ENCODE peak calls at places on chromosomes 12 and 14, in seven cellular contexts. I is kidney, N is ovary, Q is psoas muscle, C is upper lobe of right lung, E is left ventricle myocardium inferior, W is brain microvascular endothelial cell. V is an unnamed sample.

GRCh38 chr12:49049566-49050224 is 10.9 kb downstream of the KMT2D start:
- DNase-seq in I (peak), N (no peak), Q (no peak), C (no peak), E (no peak), W (peak), V (no peak)

GRCh38 chr12:47799357-47799955 is 20.2 kb downstream of the HDAC7 start:
- DNase-seq in I (peak), N (no peak), Q (peak), C (no peak), E (peak), W (no peak), V (no peak)

GRCh38 chr14:93045211-93045674 is 70.5 kb downstream of the ITPK1 start:
- DNase-seq in I (no peak), N (no peak), Q (no peak), C (no peak), E (no peak), W (no peak), V (no peak)

GRCh38 chr12:103680591-103681065 is 93.6 kb downstream of the STAB2 start:
- DNase-seq in I (no peak), N (no peak), Q (peak), C (no peak), E (peak), W (no peak), V (no peak)

GRCh38 chr12:12127304-12127703 is 56.6 kb downstream of the BCL2L14 start:
- DNase-seq in I (no peak), N (no peak), Q (no peak), C (no peak), E (no peak), W (no peak), V (no peak)

GRCh38 chr12:127284021-127284420 is 982.9 kb upstream of the TMEM132C start:
- DNase-seq in I (no peak), N (no peak), Q (no peak), C (no peak), E (no peak), W (peak), V (no peak)

GRCh38 chr14:59918824-59919581 is 941 bp upstream of the LRRC9 start:
- DNase-seq in I (no peak), N (no peak), Q (peak), C (no peak), E (no peak), W (peak), V (no peak)

GRCh38 chr12:12899530-12900380 is 8.4 kb downstream of the GPRC5A start:
- DNase-seq in I (no peak), N (no peak), Q (peak), C (no peak), E (no peak), W (peak), V (peak)

GRCh38 chr14:56860441-56860840 is 50.2 kb upstream of the OTX2 start:
- DNase-seq in I (no peak), N (no peak), Q (no peak), C (no peak), E (no peak), W (no peak), V (no peak)

GRCh38 chr14:104350463-104351185 is 212.2 kb downstream of the KIF26A start:
- DNase-seq in I (no peak), N (peak), Q (no peak), C (no peak), E (no peak), W (no peak), V (no peak)

GRCh38 chr12:49367381-49368239 is at the start of gene SPATS2:
- DNase-seq in I (peak), N (no peak), Q (peak), C (peak), E (peak), W (peak), V (no peak)

GRCh38 chr12:65962921-65963883 is 138.9 kb downstream of the HMGA2 start:
- DNase-seq in I (no peak), N (peak), Q (no peak), C (no peak), E (no peak), W (no peak), V (no peak)

GRCh38 chr12:110301065-110301806 is 20.2 kb downstream of the ATP2A2 start:
- DNase-seq in I (no peak), N (no peak), Q (no peak), C (no peak), E (no peak), W (peak), V (no peak)

GRCh38 chr12:108727868-108728735 is 3.2 kb downstream of the CORO1C start:
- DNase-seq in I (no peak), N (no peak), Q (no peak), C (no peak), E (no peak), W (no peak), V (no peak)

GRCh38 chr12:132408626-132409494 is 79.5 kb upstream of the GALNT9 start:
- DNase-seq in I (no peak), N (no peak), Q (no peak), C (no peak), E (no peak), W (no peak), V (no peak)

GRCh38 chr14:102948698-102949061 is 26.2 kb downstream of the AMN start:
- DNase-seq in I (peak), N (no peak), Q (no peak), C (no peak), E (no peak), W (no peak), V (no peak)

GRCh38 chr12:111034148-111034910 is 114.0 kb upstream of the MYL2 start:
- DNase-seq in I (no peak), N (no peak), Q (no peak), C (no peak), E (no peak), W (no peak), V (no peak)

GRCh38 chr14:79285263-79285662 is 926.0 kb downstream of the DIO2 start:
- DNase-seq in I (no peak), N (no peak), Q (no peak), C (no peak), E (no peak), W (no peak), V (no peak)

GRCh38 chr12:11827096-11827841 is 177.8 kb downstream of the ETV6 start:
- DNase-seq in I (no peak), N (no peak), Q (no peak), C (no peak), E (no peak), W (no peak), V (no peak)

GRCh38 chr14:99522934-99523660 is 41.9 kb downstream of the CCNK start:
- DNase-seq in I (peak), N (peak), Q (peak), C (no peak), E (peak), W (no peak), V (no peak)

GRCh38 chr12:69459477-69459876 is 10.7 kb upstream of the FRS2 start:
- DNase-seq in I (no peak), N (no peak), Q (no peak), C (no peak), E (no peak), W (no peak), V (no peak)

GRCh38 chr12:110249716-110250225 is 31.3 kb upstream of the ATP2A2 start:
- DNase-seq in I (peak), N (no peak), Q (no peak), C (no peak), E (peak), W (no peak), V (no peak)

GRCh38 chr14:58297412-58297761 is 968 bp upstream of the ARID4A start:
- DNase-seq in I (no peak), N (no peak), Q (no peak), C (peak), E (no peak), W (peak), V (no peak)

GRCh38 chr12:99981639-99982190 is 3.0 kb downstream of the ANKS1B start:
- DNase-seq in I (no peak), N (no peak), Q (no peak), C (no peak), E (no peak), W (no peak), V (no peak)

GRCh38 chr14:68509188-68509953 is 283.5 kb downstream of the ZFP36L1 start:
- DNase-seq in I (no peak), N (no peak), Q (no peak), C (no peak), E (no peak), W (no peak), V (no peak)
- TF ChIP-seq CTCF in I (no peak), N (no peak), Q (no peak), C (no peak), E (no peak), W (no peak), V (no peak)

GRCh38 chr14:47676301-47676617 is 854 bp upstream of the MDGA2 start:
- DNase-seq in I (no peak), N (no peak), Q (no peak), C (no peak), E (no peak), W (no peak), V (no peak)

GRCh38 chr14:47674148-47674545 is 1.3 kb downstream of the MDGA2 start:
- DNase-seq in I (no peak), N (no peak), Q (no peak), C (no peak), E (no peak), W (peak), V (no peak)

GRCh38 chr14:47675239-47675488 is 241 bp downstream of the MDGA2 start:
- DNase-seq in I (no peak), N (no peak), Q (no peak), C (no peak), E (no peak), W (no peak), V (no peak)

GRCh38 chr14:47674546-47675238 is 713 bp downstream of the MDGA2 start:
- DNase-seq in I (no peak), N (no peak), Q (no peak), C (peak), E (no peak), W (no peak), V (no peak)

DNA sequence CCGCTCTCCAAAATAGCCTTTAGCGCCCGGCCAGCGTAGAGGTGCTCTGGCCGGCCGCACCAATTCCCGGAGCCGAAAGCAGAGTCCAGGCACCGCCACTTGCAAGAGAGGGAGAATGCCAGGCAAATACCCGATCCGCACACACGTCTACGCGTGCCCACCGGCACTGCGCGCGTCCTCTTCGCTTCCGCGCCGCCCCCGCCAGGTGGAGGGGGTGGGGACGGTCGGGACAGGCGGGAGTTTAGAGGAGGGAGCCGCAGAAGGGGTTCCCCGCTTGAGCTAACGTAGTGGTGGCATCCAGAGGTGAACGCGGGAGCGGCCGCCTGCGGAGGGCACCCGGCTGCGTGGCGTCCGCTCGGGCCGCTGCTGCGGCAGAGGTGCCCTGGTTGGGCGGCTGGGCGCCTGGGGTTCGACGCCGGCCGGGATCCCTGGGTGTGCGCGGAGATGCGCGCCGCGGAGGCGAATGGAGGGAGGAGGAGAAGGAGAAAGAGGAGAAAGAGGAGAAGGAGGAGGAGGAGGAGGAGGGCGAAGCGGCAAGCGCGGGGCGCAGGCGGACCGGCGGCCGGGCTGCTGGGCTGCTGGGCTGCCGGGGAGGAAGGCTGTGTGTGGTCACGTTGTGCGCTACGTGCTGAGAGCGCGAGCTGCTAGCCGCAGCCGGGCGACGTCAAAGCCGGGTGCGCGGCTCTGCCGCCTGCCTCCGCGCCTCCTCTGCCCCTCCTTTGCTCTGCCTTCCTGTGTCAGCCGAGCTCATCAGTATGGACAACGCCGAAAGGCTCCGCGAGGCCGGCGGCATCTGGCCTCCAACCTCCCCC is at the start of gene MDGA2:
- DNase-seq in I (peak), N (no peak), Q (no peak), C (peak), E (no peak), W (peak), V (no peak)
- H3K4me3 ChIP-seq in I (peak), N (no peak), Q (peak), C (peak), E (peak), W (peak), V (no peak)

GRCh38 chr12:31591308-31591901 is 469 bp upstream of the DENND5B start:
- DNase-seq in I (peak), N (peak), Q (no peak), C (no peak), E (no peak), W (no peak), V (no peak)

GRCh38 chr12:31588976-31589375 is 2.0 kb downstream of the DENND5B start:
- DNase-seq in I (no peak), N (no peak), Q (no peak), C (no peak), E (no peak), W (no peak), V (no peak)

GRCh38 chr12:31589582-31589895 is 1.4 kb downstream of the DENND5B start:
- DNase-seq in I (no peak), N (peak), Q (no peak), C (peak), E (no peak), W (no peak), V (no peak)

GRCh38 chr12:31590730-31591307 is at the start of gene DENND5B:
- DNase-seq in I (peak), N (peak), Q (peak), C (peak), E (peak), W (peak), V (no peak)

GRCh38 chr12:31589896-31590729 is 823 bp downstream of the DENND5B start:
- DNase-seq in I (peak), N (peak), Q (peak), C (peak), E (peak), W (peak), V (no peak)
- TF ChIP-seq CTCF in I (no peak), N (no peak), Q (no peak), C (no peak), E (peak), W (no peak), V (no peak)

DNA sequence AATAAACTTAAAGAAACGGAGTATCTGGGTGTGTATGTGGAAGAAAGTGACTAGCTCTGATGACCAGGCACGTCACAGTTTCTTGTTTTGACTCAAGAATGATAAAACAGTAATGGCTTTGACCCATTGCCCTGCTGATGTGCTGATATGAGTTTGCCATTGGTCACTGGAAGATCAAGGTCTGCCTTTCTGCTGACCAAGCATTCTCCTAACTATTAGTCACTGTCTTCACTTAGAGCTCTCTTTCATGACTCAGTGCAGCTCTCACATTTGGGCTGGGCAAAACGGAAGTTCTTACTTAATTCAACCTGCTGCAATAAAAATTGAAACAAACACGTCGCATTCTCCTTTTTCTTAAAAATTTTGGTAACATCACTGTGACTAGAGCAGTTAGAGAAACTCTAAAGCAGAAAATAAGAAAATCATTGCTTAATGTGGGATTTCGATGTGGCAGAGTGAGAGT is 366.7 kb downstream of the BTG1 start:
- DNase-seq in I (no peak), N (no peak), Q (peak), C (no peak), E (no peak), W (peak), V (peak)
- H3K4me3 ChIP-seq in I (no peak), N (no peak), Q (no peak), C (no peak), E (no peak), W (no peak), V (no peak)

GRCh38 chr12:76176935-76177334 is 92.5 kb upstream of the NAP1L1 start:
- DNase-seq in I (no peak), N (no peak), Q (no peak), C (no peak), E (no peak), W (no peak), V (no peak)
- TF ChIP-seq CTCF in I (no peak), N (no peak), Q (no peak), C (no peak), E (no peak), W (no peak), V (no peak)

DNA sequence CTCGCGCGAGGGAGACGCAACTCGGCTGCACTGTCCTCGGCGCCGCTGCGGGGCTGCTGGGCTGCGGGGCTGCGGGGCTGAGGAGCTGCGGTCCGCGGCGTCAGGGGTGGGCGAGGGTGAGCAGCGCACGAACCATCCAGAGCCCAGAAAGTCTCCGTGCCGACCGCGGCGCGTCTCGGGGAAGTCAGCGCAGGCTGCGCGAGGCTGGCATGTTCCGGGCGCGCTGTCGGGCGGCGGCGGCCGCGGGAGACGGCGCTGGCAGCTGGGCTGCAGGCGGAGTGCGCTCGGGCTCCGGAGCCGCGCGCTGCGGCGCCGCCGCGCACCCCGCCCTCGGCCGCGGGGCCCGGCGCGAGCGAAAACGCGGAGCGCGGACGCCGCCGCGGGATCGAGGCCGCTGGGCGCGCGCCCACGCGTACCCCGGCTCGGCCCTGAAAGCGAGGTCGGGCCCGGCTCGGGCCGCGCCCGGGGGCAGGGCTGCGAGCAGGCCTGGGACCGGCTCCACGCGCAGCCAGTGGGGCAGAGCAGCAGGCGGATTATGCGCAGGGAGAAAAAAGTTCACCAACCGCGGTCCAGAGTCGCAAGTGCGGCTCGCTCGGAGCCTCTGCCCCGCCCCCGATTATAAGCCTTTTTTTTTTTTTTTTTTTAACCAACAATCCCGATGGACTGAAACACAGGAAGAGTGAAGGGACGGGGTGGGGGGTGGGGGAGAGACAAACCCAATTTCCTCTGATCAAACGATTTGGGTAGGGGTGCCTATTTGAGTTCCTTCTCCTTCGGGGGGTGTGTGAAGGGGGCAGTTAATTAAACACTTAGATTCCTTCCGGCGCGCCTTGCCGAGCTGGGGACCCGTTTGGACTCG is at the start of gene PRICKLE1:
- DNase-seq in I (peak), N (peak), Q (peak), C (peak), E (peak), W (peak), V (no peak)
- H3K4me3 ChIP-seq in I (peak), N (peak), Q (peak), C (peak), E (peak), W (peak), V (peak)